ENCODE peak calls at places on chromosomes 13 and 19, in seven cellular contexts. T is endodermal cell, L is GM12865, V is PC-3, F is Calu3, H is ovary, Q is endothelial cell. G is an unnamed sample.

GRCh38 chr13:35475131-35475959 is 1.1 kb downstream of the MAB21L1 start:
- DNase-seq in T (peak; percentile 79), L (peak; percentile 44), V (no peak), F (no peak), H (peak; percentile 75), Q (peak; percentile 46), G (no peak)

GRCh38 chr13:44155422-44156293 is 218.0 kb upstream of the SERP2 start:
- DNase-seq in T (peak; percentile 69), L (no peak), V (no peak), F (no peak), H (peak; percentile 70), Q (no peak), G (no peak)

GRCh38 chr13:109743706-109744453 is 42.5 kb downstream of the IRS2 start:
- DNase-seq in T (peak; percentile 62), L (peak; percentile 3), V (peak; percentile 87), F (peak; percentile 41), H (no peak), Q (peak; percentile 56), G (no peak)

GRCh38 chr19:13132471-13133166 is 14.6 kb downstream of the NACC1 start:
- DNase-seq in T (no peak), L (no peak), V (peak; percentile 28), F (no peak), H (no peak), Q (no peak), G (no peak)

GRCh38 chr13:67619987-67620386 is 389.9 kb upstream of the PCDH9 start:
- DNase-seq in T (no peak), L (no peak), V (peak; percentile 32), F (no peak), H (no peak), Q (no peak), G (no peak)

GRCh38 chr19:3057275-3057714 is 5.0 kb downstream of the TLE5 start:
- DNase-seq in T (peak; percentile 79), L (no peak), V (peak; percentile 21), F (peak; percentile 68), H (peak; percentile 97), Q (no peak), G (no peak)

GRCh38 chr19:3409346-3410064 is 43.1 kb downstream of the NFIC start:
- DNase-seq in T (no peak), L (no peak), V (no peak), F (no peak), H (no peak), Q (no peak), G (no peak)

GRCh38 chr13:78680064-78680463 is 21.1 kb upstream of the OBI1 start:
- DNase-seq in T (no peak), L (no peak), V (no peak), F (no peak), H (no peak), Q (no peak), G (no peak)

GRCh38 chr13:99596180-99596579 is 94.9 kb downstream of the TM9SF2 start:
- DNase-seq in T (no peak), L (no peak), V (no peak), F (no peak), H (no peak), Q (no peak), G (no peak)
- TF ChIP-seq CTCF in T (no peak), L (no peak), V (no peak), F (no peak), H (no peak), Q (no peak), G (no peak)

DNA sequence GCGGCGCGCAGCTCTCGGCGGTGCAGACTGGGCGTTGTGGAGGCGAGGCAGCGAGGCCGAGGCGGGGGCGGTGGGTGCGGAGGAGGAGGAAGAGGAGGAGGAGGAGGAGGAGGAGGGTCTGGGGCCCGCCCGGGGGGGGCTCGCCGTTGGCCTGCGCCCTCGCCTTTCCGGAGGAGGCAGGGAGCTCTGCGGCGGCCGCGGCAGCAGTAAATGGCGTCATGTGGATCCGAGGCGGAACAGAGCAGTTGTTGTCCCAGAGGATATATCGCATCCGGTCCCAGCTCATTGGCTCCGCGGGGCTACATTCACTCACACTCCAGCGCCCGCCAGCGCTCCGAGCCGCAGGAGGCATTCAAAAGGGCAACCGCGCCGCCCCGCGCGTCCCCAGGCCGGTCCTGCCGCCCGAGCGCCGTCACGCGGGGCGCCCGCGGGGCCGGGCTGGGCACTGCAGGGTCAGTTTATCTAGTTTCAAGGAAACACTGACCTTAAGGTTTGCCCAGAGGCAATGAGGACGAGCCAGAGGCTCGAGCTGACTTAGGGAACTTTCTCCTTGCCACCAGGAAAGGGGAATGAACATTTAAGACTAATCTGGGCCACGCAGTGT is at the start of gene SPRY2:
- DNase-seq in T (peak; percentile 97), L (peak; percentile 70), V (peak; percentile 89), F (peak; percentile 75), H (peak; percentile 90), Q (peak; percentile 90), G (peak; percentile 97)
- TF ChIP-seq CTCF in T (peak; percentile 35), L (no peak), V (no peak), F (no peak), H (no peak), Q (no peak), G (no peak)

GRCh38 chr13:114146629-114147028 is 14.2 kb upstream of the RASA3 start:
- DNase-seq in T (peak; percentile 79), L (peak; percentile 63), V (no peak), F (no peak), H (no peak), Q (peak; percentile 53), G (peak; percentile 32)
- TF ChIP-seq CTCF in T (peak; percentile 67), L (peak; percentile 36), V (no peak), F (no peak), H (no peak), Q (no peak), G (no peak)

GRCh38 chr13:27172495-27172842 is 858 bp upstream of the USP12 start:
- DNase-seq in T (no peak), L (peak; percentile 46), V (peak; percentile 43), F (no peak), H (no peak), Q (no peak), G (no peak)

GRCh38 chr13:27171244-27171829 is at the start of gene USP12:
- DNase-seq in T (peak; percentile 85), L (peak; percentile 48), V (no peak), F (peak; percentile 54), H (no peak), Q (no peak), G (peak; percentile 40)

GRCh38 chr13:27170221-27170520 is 1.4 kb downstream of the USP12 start:
- DNase-seq in T (no peak), L (peak; percentile 72), V (peak; percentile 63), F (no peak), H (no peak), Q (no peak), G (no peak)

GRCh38 chr13:27170521-27171243 is 929 bp downstream of the USP12 start:
- DNase-seq in T (peak; percentile 85), L (no peak), V (peak; percentile 26), F (no peak), H (peak; percentile 68), Q (peak; percentile 80), G (peak; percentile 40)

DNA sequence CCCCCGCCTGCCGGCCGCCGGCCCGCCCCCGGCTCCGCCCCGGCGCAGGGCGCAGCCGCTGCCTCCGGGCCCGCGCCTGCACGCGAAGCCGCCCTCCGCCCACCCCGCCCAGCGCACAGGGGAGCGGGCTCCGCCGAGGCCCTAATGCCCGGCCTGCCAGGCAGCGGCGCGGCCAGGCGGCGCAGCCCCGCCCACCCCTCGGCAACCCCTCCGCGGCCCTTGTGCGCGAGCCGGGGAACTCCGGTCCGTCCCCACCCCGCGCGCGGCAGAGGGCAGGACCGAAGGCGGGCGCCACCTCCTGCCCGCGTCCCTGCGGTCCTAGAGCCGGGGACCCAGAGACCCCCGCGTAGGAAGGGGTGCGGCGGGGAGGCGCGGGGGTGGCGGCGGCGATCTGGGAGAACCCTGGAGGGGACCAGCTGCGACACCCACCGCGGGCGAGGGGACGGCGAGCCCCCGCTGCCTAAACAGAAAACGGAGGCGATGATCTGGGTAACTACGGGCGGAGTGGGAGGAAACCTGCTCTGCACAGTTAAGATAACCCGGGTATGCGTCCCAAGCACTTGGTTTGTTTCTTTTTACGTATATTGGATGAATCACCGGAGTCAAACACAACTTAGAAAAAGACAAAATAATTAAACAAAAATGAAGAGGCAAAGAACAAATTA is 351 bp upstream of the USP12 start:
- DNase-seq in T (peak; percentile 96), L (peak; percentile 97), V (peak; percentile 86), F (peak; percentile 90), H (peak; percentile 93), Q (peak; percentile 96), G (peak; percentile 93)
- TF ChIP-seq CTCF in T (no peak), L (peak; percentile 21), V (no peak), F (no peak), H (no peak), Q (no peak), G (no peak)

DNA sequence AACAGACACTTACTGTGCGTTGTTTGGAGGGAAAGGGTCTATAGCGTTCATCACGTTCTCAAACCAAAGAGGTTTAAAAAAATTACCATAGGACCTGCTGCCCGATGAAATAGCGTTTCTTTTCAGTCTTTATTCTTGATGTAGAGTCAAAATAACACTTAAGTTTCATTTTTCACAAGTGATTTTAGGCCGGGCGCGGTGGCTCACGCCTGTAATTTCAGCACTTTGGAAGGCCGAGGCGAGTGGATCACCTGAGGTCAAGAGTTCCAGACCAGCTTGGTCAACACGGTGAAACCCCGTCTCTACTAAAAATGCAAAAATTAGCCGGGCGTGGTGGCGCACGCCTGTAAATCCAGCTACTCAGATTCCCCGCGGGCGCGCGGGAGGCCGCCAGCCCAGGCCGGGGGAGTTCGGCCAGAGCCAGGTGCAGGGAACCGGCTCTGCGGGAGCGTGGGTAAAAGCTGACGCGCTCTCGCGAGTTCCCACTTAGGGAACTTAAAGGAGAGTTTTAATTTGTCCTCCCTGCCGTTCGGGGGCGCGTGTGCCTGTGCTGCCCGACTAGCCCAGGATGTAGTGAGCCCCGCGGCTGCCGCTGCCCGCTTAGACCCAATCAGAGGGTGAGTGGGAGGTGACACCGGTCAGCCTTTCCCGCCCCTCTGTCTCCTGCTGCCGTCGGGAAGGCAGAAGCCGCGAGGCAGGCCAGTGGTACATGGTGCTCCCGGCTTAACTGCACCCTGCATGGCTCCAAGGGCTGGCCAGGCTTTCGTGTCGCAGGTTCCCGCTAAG is 35.8 kb upstream of the NEK3 start:
- DNase-seq in T (peak; percentile 81), L (peak; percentile 85), V (peak; percentile 9), F (peak; percentile 36), H (peak; percentile 88), Q (peak; percentile 12), G (no peak)
- TF ChIP-seq CTCF in T (no peak), L (no peak), V (no peak), F (no peak), H (no peak), Q (no peak), G (no peak)

GRCh38 chr19:5972355-5972731 is 5.6 kb downstream of the RANBP3 start:
- DNase-seq in T (no peak), L (no peak), V (no peak), F (no peak), H (no peak), Q (no peak), G (no peak)
- TF ChIP-seq CTCF in T (no peak), L (no peak), V (no peak), F (no peak), H (no peak), Q (no peak), G (no peak)

GRCh38 chr13:113226873-113227272 is 17.5 kb downstream of the CUL4A start:
- DNase-seq in T (no peak), L (no peak), V (no peak), F (no peak), H (no peak), Q (no peak), G (no peak)
- TF ChIP-seq CTCF in T (no peak), L (no peak), V (no peak), F (no peak), H (no peak), Q (no peak), G (no peak)

GRCh38 chr13:32911506-32911905 is 104.7 kb upstream of the KL start:
- DNase-seq in T (peak; percentile 72), L (peak; percentile 69), V (peak; percentile 61), F (peak; percentile 16), H (no peak), Q (peak; percentile 36), G (peak; percentile 49)
- TF ChIP-seq CTCF in T (peak; percentile 76), L (peak; percentile 46), V (peak; percentile 75), F (no peak), H (no peak), Q (no peak), G (peak; percentile 45)